ENCODE peak calls at places on chromosomes 5 and 9, in five cellular contexts. G is fibroblast of lung, J is PC-9, I is prostate gland, B is colonic mucosa. P is an unnamed sample.

GRCh38 chr5:33854733-33855151 is 37.0 kb downstream of the ADAMTS12 start:
- DNase-seq in G (peak; percentile 71), J (peak; percentile 83), I (no peak), B (no peak), P (peak; percentile 84)

GRCh38 chr5:130267926-130268325 is 363.7 kb downstream of the CHSY3 start:
- DNase-seq in G (no peak), J (no peak), I (no peak), B (no peak), P (no peak)

GRCh38 chr5:93461751-93462150 is 119.3 kb downstream of the NR2F1-AS1 start:
- DNase-seq in G (peak; percentile 62), J (no peak), I (no peak), B (no peak), P (peak; percentile 65)

GRCh38 chr9:347667-348292 is 133.1 kb downstream of the DOCK8 start:
- DNase-seq in G (peak; percentile 30), J (no peak), I (no peak), B (no peak), P (peak; percentile 41)

GRCh38 chr5:33891731-33892418 is at the start of gene ADAMTS12:
- DNase-seq in G (peak; percentile 54), J (peak; percentile 87), I (no peak), B (peak; percentile 23), P (peak; percentile 75)

GRCh38 chr9:92671323-92671722 is 1.4 kb upstream of the IPPK start:
- DNase-seq in G (peak; percentile 68), J (peak; percentile 88), I (no peak), B (peak; percentile 40), P (peak; percentile 84)

GRCh38 chr9:89781838-89782237 is 177.0 kb downstream of the GADD45G start:
- DNase-seq in G (no peak), J (no peak), I (no peak), B (no peak), P (no peak)

GRCh38 chr9:130275156-130275555 is 9.6 kb downstream of the HMCN2 start:
- DNase-seq in G (no peak), J (no peak), I (no peak), B (no peak), P (no peak)

GRCh38 chr9:100730126-100730525 is 152.2 kb downstream of the CAVIN4 start:
- DNase-seq in G (no peak), J (no peak), I (no peak), B (no peak), P (no peak)

GRCh38 chr5:117947836-117948235 is 1040.5 kb downstream of the DTWD2 start:
- DNase-seq in G (no peak), J (no peak), I (no peak), B (no peak), P (no peak)

GRCh38 chr9:86731511-86731993 is 215.8 kb downstream of the GAS1 start:
- DNase-seq in G (peak; percentile 87), J (no peak), I (no peak), B (no peak), P (peak; percentile 50)

GRCh38 chr5:132704875-132705274 is 31.1 kb downstream of the IL4 start:
- DNase-seq in G (no peak), J (no peak), I (no peak), B (no peak), P (peak; percentile 69)

GRCh38 chr9:116073826-116074225 is 79.8 kb upstream of the PAPPA start:
- DNase-seq in G (peak; percentile 79), J (no peak), I (no peak), B (no peak), P (peak; percentile 61)

GRCh38 chr9:115234094-115234493 is 116.1 kb upstream of the TNC start:
- DNase-seq in G (peak; percentile 82), J (peak; percentile 69), I (peak; percentile 78), B (no peak), P (peak; percentile 95)

GRCh38 chr9:13388157-13388556 is 108.7 kb upstream of the MPDZ start:
- DNase-seq in G (peak; percentile 32), J (no peak), I (no peak), B (no peak), P (peak; percentile 39)

GRCh38 chr9:34651286-34651685 is 699 bp upstream of the IL11RA start:
- DNase-seq in G (peak; percentile 23), J (no peak), I (no peak), B (peak; percentile 70), P (no peak)

GRCh38 chr9:72169185-72169584 is 19.9 kb downstream of the GDA start:
- DNase-seq in G (no peak), J (no peak), I (no peak), B (no peak), P (no peak)

GRCh38 chr5:55868846-55869245 is 17.7 kb downstream of the IL31RA start:
- DNase-seq in G (peak; percentile 98), J (peak; percentile 52), I (no peak), B (no peak), P (peak; percentile 98)

GRCh38 chr5:166178681-166179080 is 2112.8 kb upstream of the WWC1 start:
- DNase-seq in G (no peak), J (no peak), I (no peak), B (no peak), P (no peak)

GRCh38 chr5:107699425-107699824 is 28.7 kb upstream of the EFNA5 start:
- DNase-seq in G (no peak), J (no peak), I (no peak), B (no peak), P (no peak)

GRCh38 chr5:78295035-78295961 is 800 bp upstream of the AP3B1 start:
- DNase-seq in G (no peak), J (peak; percentile 55), I (peak; percentile 26), B (peak; percentile 69), P (peak; percentile 30)

GRCh38 chr9:135969064-135969683 is 8.0 kb upstream of the UBAC1 start:
- DNase-seq in G (peak; percentile 21), J (no peak), I (no peak), B (no peak), P (no peak)

GRCh38 chr5:151006704-151007334 is 13.6 kb upstream of the GPX3 start:
- DNase-seq in G (peak; percentile 77), J (no peak), I (no peak), B (no peak), P (no peak)

GRCh38 chr9:129752915-129753724 is at the start of gene PTGES:
- DNase-seq in G (peak; percentile 83), J (peak; percentile 94), I (peak; percentile 46), B (peak; percentile 78), P (peak; percentile 96)

DNA sequence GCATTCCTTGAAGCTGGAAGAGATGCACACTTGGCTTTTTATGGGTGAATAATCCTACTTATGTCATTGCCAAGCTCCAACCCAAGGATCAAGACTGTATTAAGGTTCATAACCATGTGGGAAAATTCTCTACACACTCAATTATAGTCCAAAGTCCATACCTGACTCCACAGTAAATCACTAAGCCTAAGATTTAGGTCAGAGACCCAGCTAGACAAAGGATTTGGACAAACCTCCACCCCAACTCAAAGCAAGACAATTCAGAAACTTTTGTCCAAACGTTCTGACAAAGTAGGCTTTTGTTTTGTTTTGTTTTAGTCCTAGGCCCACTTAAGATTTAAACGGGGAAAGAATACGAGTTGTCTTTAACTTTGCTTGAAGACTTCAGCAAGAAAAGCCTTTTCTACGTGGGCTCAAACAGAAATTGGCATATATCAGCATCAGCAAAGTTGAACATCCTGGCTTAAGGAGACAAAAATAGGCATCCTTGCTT is 1.7 kb downstream of the MEGF9 start:
- DNase-seq in G (no peak), J (no peak), I (no peak), B (no peak), P (no peak)
- H3K4me3 ChIP-seq in G (peak overlapping the region; percentile 74), J (peak overlapping the region; percentile 75), I (peak overlapping the region; percentile 83), B (peak overlapping the region; percentile 66), P (peak overlapping the region; percentile 74)

DNA sequence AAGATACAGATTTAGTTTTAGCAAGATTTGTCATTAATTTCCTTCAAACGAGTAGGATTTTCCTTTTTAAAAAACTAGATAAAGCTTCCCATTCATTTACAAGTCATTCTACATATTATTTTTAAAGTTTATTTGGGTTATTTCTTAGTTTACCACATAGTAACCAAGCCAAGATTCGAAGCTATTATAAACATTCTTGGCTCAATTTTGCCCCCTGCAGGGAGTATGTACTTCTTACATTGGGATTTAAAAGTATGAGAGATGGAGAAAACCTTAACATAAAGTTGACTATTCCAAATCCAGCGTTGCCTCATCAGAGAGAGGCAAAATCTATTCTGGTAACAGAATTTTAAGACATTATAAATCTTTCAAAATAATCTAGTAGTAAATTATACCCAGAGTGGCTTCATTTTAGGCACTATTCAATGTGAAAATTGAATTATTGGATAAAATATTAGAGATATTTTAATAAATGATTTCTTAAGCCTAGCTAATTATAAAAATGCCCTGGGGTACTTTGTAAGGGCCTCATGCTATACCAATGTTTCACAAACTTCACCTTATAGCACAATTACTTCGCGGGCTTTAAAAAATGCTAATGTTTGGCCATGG is 39.1 kb downstream of the FBN2 start:
- DNase-seq in G (peak; percentile 84), J (no peak), I (peak; percentile 45), B (peak; percentile 18), P (peak; percentile 74)
- TF ChIP-seq CTCF in G (peak; percentile 31), J (peak; percentile 67), I (peak; percentile 74), B (no peak), P (peak; percentile 50)

DNA sequence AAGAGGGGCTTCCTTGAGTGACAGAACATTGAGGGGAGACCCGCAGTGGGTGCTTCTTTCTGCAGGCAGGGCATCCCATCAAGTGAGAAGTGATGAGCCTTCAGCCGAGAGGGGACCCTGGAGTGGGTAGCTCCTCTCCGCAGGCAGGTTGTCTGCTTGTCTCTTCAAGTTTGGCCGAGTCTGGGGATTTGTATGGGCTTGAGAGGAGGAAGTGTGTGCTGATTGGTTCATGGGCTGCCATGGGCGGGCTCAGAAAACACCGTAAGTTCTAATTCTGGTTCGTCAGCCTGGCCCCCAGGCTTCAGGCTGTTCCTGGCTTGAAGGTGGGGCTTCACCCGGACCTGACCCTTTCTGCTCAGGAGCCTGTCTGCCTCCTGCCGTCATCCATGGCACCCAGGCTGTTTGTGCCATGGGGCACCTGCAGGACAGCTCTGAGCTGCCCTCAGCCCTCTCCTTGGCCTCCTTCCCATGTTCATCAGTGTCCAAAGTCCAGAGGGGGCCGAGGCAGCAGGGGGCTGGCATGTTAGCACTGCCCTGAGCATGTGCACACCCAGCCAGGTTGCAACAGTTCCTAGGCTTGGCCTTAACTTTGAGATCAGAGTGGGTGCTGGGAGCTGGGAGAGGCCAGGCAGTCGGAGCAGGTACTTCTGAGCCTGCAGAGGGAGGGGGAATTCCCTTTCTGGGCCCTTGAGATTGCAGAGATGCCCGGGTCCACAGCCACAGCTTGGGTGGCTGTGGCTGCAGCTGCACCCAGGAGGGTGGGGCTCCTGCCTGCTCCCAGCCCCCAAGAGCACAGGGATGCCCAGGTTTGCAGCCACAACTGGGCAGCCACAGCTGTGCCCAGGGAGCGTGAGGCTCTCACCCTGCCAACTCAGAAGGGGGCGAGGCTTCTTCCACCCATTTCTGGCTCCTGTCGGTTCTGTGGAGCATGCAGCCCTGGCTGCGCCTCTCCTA is 13.5 kb upstream of the DHFR start:
- DNase-seq in G (no peak), J (no peak), I (no peak), B (no peak), P (no peak)
- H3K4me3 ChIP-seq in G (no peak overlapping the region), J (no peak overlapping the region), I (no peak overlapping the region), B (no peak overlapping the region), P (no peak overlapping the region)

GRCh38 chr5:149863830-149864229 is 80.8 kb downstream of the PDE6A start:
- DNase-seq in G (no peak), J (no peak), I (no peak), B (no peak), P (no peak)
- TF ChIP-seq CTCF in G (no peak), J (no peak), I (no peak), B (no peak), P (no peak)

P was measured in foreskin fibroblast.